ENCODE peak calls at places on chromosomes 12 and 14, in eight cellular contexts. J, K, N, Y, M, T, R and P are unnamed samples.

GRCh38 chr14:104249092-104249491 is 110.7 kb downstream of the KIF26A start:
- DNase-seq in J (no peak), K (no peak), N (peak; percentile 58), Y (no peak), M (no peak), T (no peak), R (no peak), P (no peak)

GRCh38 chr14:90305176-90305601 is 26.6 kb downstream of the NRDE2 start:
- DNase-seq in J (no peak), K (no peak), N (no peak), Y (no peak), M (no peak), T (peak; percentile 58), R (no peak), P (no peak)

GRCh38 chr14:46973295-46973694 is 321.7 kb upstream of the RPL10L start:
- DNase-seq in J (no peak), K (no peak), N (no peak), Y (no peak), M (no peak), T (no peak), R (no peak), P (no peak)

GRCh38 chr12:13433768-13434167 is 237.2 kb downstream of the EMP1 start:
- DNase-seq in J (no peak), K (no peak), N (no peak), Y (no peak), M (no peak), T (no peak), R (no peak), P (no peak)

GRCh38 chr12:119528241-119528640 is 65.3 kb upstream of the TMEM233 start:
- DNase-seq in J (no peak), K (peak; percentile 11), N (no peak), Y (no peak), M (no peak), T (no peak), R (no peak), P (no peak)

GRCh38 chr12:89671469-89671868 is 37.2 kb downstream of the ATP2B1 start:
- DNase-seq in J (no peak), K (no peak), N (no peak), Y (no peak), M (no peak), T (no peak), R (no peak), P (no peak)

GRCh38 chr14:53399057-53399456 is 245.9 kb upstream of the DDHD1 start:
- DNase-seq in J (no peak), K (peak; percentile 24), N (no peak), Y (no peak), M (peak; percentile 69), T (no peak), R (no peak), P (no peak)

GRCh38 chr14:48792376-48793024 is 793.7 kb downstream of the RPS29 start:
- DNase-seq in J (peak; percentile 42), K (no peak), N (no peak), Y (no peak), M (no peak), T (peak; percentile 22), R (no peak), P (no peak)

GRCh38 chr14:71358209-71358931 is 451.1 kb downstream of the PCNX1 start:
- DNase-seq in J (no peak), K (no peak), N (no peak), Y (no peak), M (no peak), T (no peak), R (no peak), P (no peak)

GRCh38 chr14:102346645-102347044 is 16.0 kb downstream of the CINP start:
- DNase-seq in J (no peak), K (no peak), N (no peak), Y (no peak), M (no peak), T (no peak), R (no peak), P (no peak)

GRCh38 chr12:95385646-95386045 is 88.3 kb upstream of the METAP2 start:
- DNase-seq in J (no peak), K (no peak), N (no peak), Y (no peak), M (no peak), T (no peak), R (no peak), P (no peak)

GRCh38 chr12:88746386-88746785 is 166.1 kb upstream of the KITLG start:
- DNase-seq in J (no peak), K (peak; percentile 7), N (no peak), Y (no peak), M (no peak), T (no peak), R (no peak), P (no peak)

GRCh38 chr14:104598461-104599273 is 5.9 kb downstream of the TMEM179 start:
- DNase-seq in J (no peak), K (no peak), N (peak; percentile 26), Y (no peak), M (no peak), T (no peak), R (no peak), P (no peak)

GRCh38 chr14:74400328-74400727 is 25.7 kb downstream of the SYNDIG1L start:
- DNase-seq in J (no peak), K (peak; percentile 22), N (no peak), Y (no peak), M (no peak), T (no peak), R (no peak), P (no peak)

GRCh38 chr14:67883717-67884116 is 64.1 kb downstream of the RAD51B start:
- DNase-seq in J (no peak), K (peak; percentile 18), N (no peak), Y (no peak), M (no peak), T (no peak), R (no peak), P (no peak)

GRCh38 chr14:62694075-62694474 is 351.2 kb downstream of the KCNH5 start:
- DNase-seq in J (no peak), K (peak; percentile 47), N (no peak), Y (no peak), M (no peak), T (no peak), R (no peak), P (no peak)

GRCh38 chr14:90091393-90091792 is 29.6 kb downstream of the KCNK13 start:
- DNase-seq in J (no peak), K (no peak), N (no peak), Y (no peak), M (no peak), T (no peak), R (no peak), P (no peak)

GRCh38 chr12:111430418-111431353 is 25.0 kb downstream of the SH2B3 start:
- DNase-seq in J (no peak), K (no peak), N (peak; percentile 40), Y (no peak), M (no peak), T (no peak), R (no peak), P (no peak)
- TF ChIP-seq EP300 in J (no peak), K (no peak), N (no peak), Y (no peak), M (no peak), T (no peak), R (no peak), P (no peak)

GRCh38 chr14:76430017-76430416 is 54.1 kb downstream of the ESRRB start:
- DNase-seq in J (no peak), K (no peak), N (no peak), Y (no peak), M (no peak), T (no peak), R (no peak), P (no peak)
- TF ChIP-seq CTCF in J (no peak), K (no peak), N (no peak), Y (no peak), M (no peak), T (no peak), R (no peak), P (no peak)

GRCh38 chr12:54016478-54016964 is 7.7 kb downstream of the HOXC8 start:
- DNase-seq in J (no peak), K (peak; percentile 84), N (peak; percentile 35), Y (no peak), M (no peak), T (no peak), R (no peak), P (no peak)

GRCh38 chr12:54018608-54018984 is 9.6 kb upstream of the HOXC6 start:
- DNase-seq in J (no peak), K (no peak), N (no peak), Y (no peak), M (peak; percentile 64), T (no peak), R (no peak), P (no peak)

GRCh38 chr12:54017027-54017788 is 8.4 kb downstream of the HOXC8 start:
- DNase-seq in J (no peak), K (peak; percentile 80), N (peak; percentile 35), Y (no peak), M (peak; percentile 56), T (no peak), R (no peak), P (no peak)

GRCh38 chr12:54019111-54019811 is 9.0 kb upstream of the HOXC6 start:
- DNase-seq in J (no peak), K (no peak), N (peak; percentile 74), Y (no peak), M (peak; percentile 68), T (no peak), R (no peak), P (no peak)

GRCh38 chr12:54017845-54018607 is 9.2 kb downstream of the HOXC8 start:
- DNase-seq in J (no peak), K (peak; percentile 93), N (peak; percentile 92), Y (peak; percentile 67), M (peak; percentile 83), T (no peak), R (peak; percentile 63), P (peak; percentile 87)
- TF ChIP-seq POLR2A in J (no peak), K (peak; percentile 40), N (no peak), Y (no peak), M (no peak), T (no peak), R (no peak), P (peak; percentile 77)

GRCh38 chr12:58087428-58088117 is 146.2 kb downstream of the ATP23 start:
- DNase-seq in J (no peak), K (no peak), N (peak; percentile 16), Y (no peak), M (no peak), T (no peak), R (no peak), P (no peak)

GRCh38 chr12:58082996-58083395 is 141.6 kb downstream of the ATP23 start:
- DNase-seq in J (no peak), K (no peak), N (no peak), Y (no peak), M (no peak), T (no peak), R (no peak), P (no peak)

GRCh38 chr12:58086930-58087329 is 145.6 kb downstream of the ATP23 start:
- DNase-seq in J (no peak), K (no peak), N (no peak), Y (no peak), M (no peak), T (no peak), R (no peak), P (no peak)

GRCh38 chr12:58081488-58081887 is 140.1 kb downstream of the ATP23 start:
- DNase-seq in J (no peak), K (no peak), N (no peak), Y (no peak), M (no peak), T (no peak), R (no peak), P (no peak)

GRCh38 chr12:58086006-58086405 is 144.6 kb downstream of the ATP23 start:
- DNase-seq in J (no peak), K (no peak), N (no peak), Y (no peak), M (no peak), T (no peak), R (no peak), P (no peak)
- TF ChIP-seq EP300 in J (no peak), K (no peak), N (no peak), Y (no peak), M (no peak), T (no peak), R (no peak), P (no peak)

GRCh38 chr12:57632898-57633825 is at the start of gene B4GALNT1:
- DNase-seq in J (peak; percentile 75), K (peak; percentile 86), N (peak; percentile 94), Y (peak; percentile 68), M (no peak), T (no peak), R (peak; percentile 56), P (no peak)
- TF ChIP-seq CTCF in J (peak; percentile 88), K (peak; percentile 78), N (peak; percentile 89), Y (peak; percentile 91), M (peak; percentile 84), T (peak; percentile 88), R (peak; percentile 75), P (peak; percentile 91)